ENCODE peak calls at places on chromosome 5, in six cellular contexts. A is breast epithelium, I is right lobe of liver, O is right cardiac atrium, D is endodermal cell, K is heart right ventricle. V is an unnamed sample.

GRCh38 chr5:142107729-142108431 is 699 bp upstream of the NDFIP1 start:
- DNase-seq in K (no peak), I (no peak), D (no peak), A (no peak), O (no peak), V (no peak)

GRCh38 chr5:107340631-107341030 is 330.1 kb downstream of the EFNA5 start:
- DNase-seq in D (no peak), K (no peak), O (no peak), I (no peak), A (no peak), V (no peak)

GRCh38 chr5:134124289-134125194 is 10.1 kb downstream of the TCF7 start:
- DNase-seq in O (no peak), D (no peak), A (no peak), K (no peak), I (no peak), V (no peak)

GRCh38 chr5:159511570-159511969 is 181.3 kb upstream of the IL12B start:
- DNase-seq in D (no peak), K (no peak), A (no peak), I (no peak), O (no peak), V (no peak)

GRCh38 chr5:65209341-65209740 is 272.4 kb downstream of the ADAMTS6 start:
- DNase-seq in O (no peak), K (no peak), I (no peak), D (no peak), A (no peak), V (no peak)

GRCh38 chr5:158895573-158895972 is 204.1 kb downstream of the EBF1 start:
- DNase-seq in K (peak; percentile 13), I (no peak), A (no peak), D (peak; percentile 51), O (no peak), V (no peak)

GRCh38 chr5:32068561-32068960 is 105.6 kb downstream of the GOLPH3 start:
- DNase-seq in O (no peak), I (no peak), D (no peak), A (no peak), K (no peak), V (no peak)

GRCh38 chr5:74031536-74031935 is 405.5 kb downstream of the ARHGEF28 start:
- DNase-seq in K (no peak), A (no peak), D (no peak), O (no peak), I (no peak), V (no peak)

GRCh38 chr5:119289413-119289812 is 66.4 kb upstream of the TNFAIP8 start:
- DNase-seq in O (no peak), D (no peak), K (no peak), I (no peak), A (no peak), V (no peak)
- H3K27ac ChIP-seq in O (peak overlapping the region; percentile 13), D (no peak overlapping the region), K (no peak overlapping the region), I (no peak overlapping the region), A (peak overlapping the region; percentile 16), V (no peak overlapping the region)

DNA sequence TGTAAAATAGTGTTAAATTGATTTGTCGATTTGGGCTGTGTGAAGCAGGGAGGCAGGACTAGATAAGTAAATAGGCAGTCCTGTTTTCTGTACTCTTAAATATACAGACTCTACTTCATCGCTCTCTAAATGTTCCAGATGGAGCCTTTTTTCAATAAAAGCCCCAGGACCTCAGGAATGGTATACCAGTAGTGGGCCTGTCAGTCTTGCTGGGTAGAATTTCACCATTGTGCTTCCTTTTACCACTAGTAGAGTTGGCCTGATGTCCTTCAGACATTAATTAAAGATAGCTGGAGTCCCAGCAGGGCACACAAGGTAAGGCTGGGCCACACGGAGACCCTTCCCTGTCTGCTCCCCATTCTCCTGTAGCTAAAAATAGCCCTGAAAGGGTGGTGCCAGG is 6.0 kb downstream of the SNX18 start:
- DNase-seq in I (no peak), O (no peak), K (no peak), A (no peak), D (no peak), V (no peak)
- H3K4me1 ChIP-seq in I (peaks cover 21% of the 10 kb centered on the region), O (peaks cover 21% of the 10 kb centered on the region), K (peaks cover 86% of the 10 kb centered on the region), A (peaks cover 15% of the 10 kb centered on the region), D (peaks cover 25% of the 10 kb centered on the region), V (peaks cover 58% of the 10 kb centered on the region)

DNA sequence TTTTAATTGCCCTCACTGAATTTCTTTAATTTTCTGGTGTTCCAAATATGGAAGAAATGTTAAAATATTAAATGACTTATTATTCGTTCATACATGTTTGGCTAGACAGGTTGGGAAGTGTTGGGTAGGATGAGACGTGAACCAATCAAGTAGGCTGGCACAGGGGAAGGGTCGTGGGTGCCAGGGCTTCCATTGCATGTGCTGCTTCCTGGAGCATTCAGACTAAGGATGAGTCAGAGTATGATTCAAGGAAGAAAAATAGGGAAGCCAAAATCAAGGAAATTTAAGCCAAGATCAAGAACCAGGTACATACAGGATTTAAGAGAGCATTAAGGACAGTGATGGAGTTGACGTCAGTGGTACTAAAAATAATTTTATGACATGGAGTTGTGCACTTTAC is 2068.0 kb downstream of the MAT2B start:
- DNase-seq in O (no peak), A (no peak), I (no peak), K (no peak), D (no peak), V (no peak)
- H3K27ac ChIP-seq in O (no peak overlapping the region), A (no peak overlapping the region), I (no peak overlapping the region), K (no peak overlapping the region), D (no peak overlapping the region), V (no peak overlapping the region)

GRCh38 chr5:84344788-84345187 is 39.9 kb downstream of the EDIL3 start:
- DNase-seq in K (no peak), D (no peak), O (no peak), A (no peak), I (no peak), V (no peak)
- H3K4me1 ChIP-seq in K (no peaks in the 10 kb centered on the region), D (no peaks in the 10 kb centered on the region), O (no peaks in the 10 kb centered on the region), A (no peaks in the 10 kb centered on the region), I (no peaks in the 10 kb centered on the region), V (no peaks in the 10 kb centered on the region)

GRCh38 chr5:112686675-112687074 is 51.0 kb upstream of the APC start:
- DNase-seq in I (no peak), A (no peak), D (no peak), K (no peak), O (no peak), V (no peak)

GRCh38 chr5:112685929-112686328 is 51.8 kb upstream of the APC start:
- DNase-seq in I (no peak), A (no peak), D (no peak), K (peak; percentile 15), O (no peak), V (no peak)

GRCh38 chr5:112684737-112685136 is 52.9 kb upstream of the APC start:
- DNase-seq in D (no peak), K (peak; percentile 50), O (no peak), A (no peak), I (no peak), V (no peak)

GRCh38 chr5:112684121-112684520 is 53.6 kb upstream of the APC start:
- DNase-seq in D (no peak), A (no peak), I (no peak), K (no peak), O (no peak), V (no peak)

DNA sequence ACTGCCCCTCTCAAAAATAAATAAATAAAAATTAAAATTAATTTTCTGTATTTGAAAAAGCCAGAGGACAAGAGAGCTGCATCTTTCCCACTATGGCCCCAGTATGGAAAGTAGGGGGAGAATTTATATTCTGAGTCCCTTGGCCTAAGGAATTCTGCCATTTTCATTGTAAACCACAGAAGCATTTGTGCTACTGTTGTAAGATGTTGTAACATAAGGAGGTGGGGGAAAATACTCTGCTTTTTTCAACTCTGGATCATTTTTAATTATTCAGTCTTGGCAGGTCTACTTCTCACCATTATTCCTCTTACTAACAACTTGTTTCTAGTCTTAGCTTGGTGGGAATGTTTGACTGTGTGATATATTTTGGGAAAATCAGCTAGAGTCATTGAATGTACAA is 52.3 kb upstream of the APC start:
- DNase-seq in D (no peak), O (no peak), A (no peak), I (no peak), K (no peak), V (no peak)
- H3K27ac ChIP-seq in D (no peak overlapping the region), O (no peak overlapping the region), A (no peak overlapping the region), I (no peak overlapping the region), K (peak overlapping the region; percentile 81), V (no peak overlapping the region)

GRCh38 chr5:123000731-123001130 is 35.8 kb downstream of the PPIC start:
- DNase-seq in I (no peak), D (no peak), A (no peak), O (no peak), K (no peak), V (no peak)

GRCh38 chr5:122999947-123000563 is 36.5 kb downstream of the PPIC start:
- DNase-seq in D (peak; percentile 91), O (peak; percentile 54), A (no peak), K (peak; percentile 6), I (peak; percentile 72), V (peak; percentile 34)

GRCh38 chr5:123001801-123002200 is 34.7 kb downstream of the PPIC start:
- DNase-seq in I (no peak), D (no peak), O (no peak), K (no peak), A (no peak), V (no peak)

GRCh38 chr5:122996102-122996501 is 40.4 kb downstream of the PPIC start:
- DNase-seq in I (peak; percentile 75), A (no peak), O (no peak), D (no peak), K (no peak), V (no peak)

DNA sequence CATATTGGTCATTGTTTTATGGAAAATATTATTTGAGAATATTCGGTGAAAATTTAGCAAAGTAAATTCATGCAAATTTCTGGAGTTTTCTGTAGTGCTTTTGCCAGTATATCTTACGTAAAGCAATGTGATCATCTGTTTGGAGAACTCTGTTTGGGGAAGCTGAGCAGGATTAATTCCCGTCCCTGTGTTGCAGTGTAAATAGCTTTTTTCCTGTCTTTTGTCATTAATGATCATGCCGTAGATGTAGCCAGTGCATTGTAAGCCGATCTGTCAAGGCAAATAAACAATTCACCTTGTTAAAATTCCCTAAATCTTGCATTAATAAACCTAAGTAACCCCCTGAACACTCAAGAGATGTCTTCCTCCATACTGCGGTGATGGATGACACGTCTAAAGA is 39.2 kb downstream of the PPIC start:
- DNase-seq in K (no peak), D (no peak), A (no peak), I (no peak), O (no peak), V (no peak)
- H3K4me1 ChIP-seq in K (no peaks in the 10 kb centered on the region), D (no peaks in the 10 kb centered on the region), A (no peaks in the 10 kb centered on the region), I (peaks cover 8% of the 10 kb centered on the region), O (peaks cover 2% of the 10 kb centered on the region), V (no peaks in the 10 kb centered on the region)

GRCh38 chr5:132142459-132142858 is 68.9 kb downstream of the CSF2 start:
- DNase-seq in O (no peak), K (no peak), I (no peak), D (no peak), A (no peak), V (no peak)

GRCh38 chr5:132134384-132134783 is 60.8 kb downstream of the CSF2 start:
- DNase-seq in O (no peak), I (no peak), K (no peak), A (no peak), D (no peak), V (no peak)

GRCh38 chr5:132136906-132137305 is 63.3 kb downstream of the CSF2 start:
- DNase-seq in K (no peak), O (no peak), I (no peak), A (no peak), D (no peak), V (no peak)

GRCh38 chr5:132143148-132143547 is 69.6 kb downstream of the CSF2 start:
- DNase-seq in K (no peak), A (no peak), D (no peak), O (no peak), I (no peak), V (no peak)

GRCh38 chr5:132138260-132138659 is 64.7 kb downstream of the CSF2 start:
- DNase-seq in D (no peak), I (no peak), O (no peak), K (no peak), A (no peak), V (no peak)
- H3K27ac ChIP-seq in D (no peak overlapping the region), I (no peak overlapping the region), O (no peak overlapping the region), K (no peak overlapping the region), A (no peak overlapping the region), V (no peak overlapping the region)

GRCh38 chr5:127133071-127133470 is 59.8 kb upstream of the C5orf63 start:
- DNase-seq in D (no peak), O (no peak), A (no peak), I (no peak), K (no peak), V (no peak)
- H3K4me1 ChIP-seq in D (peaks cover 7% of the 10 kb centered on the region), O (no peaks in the 10 kb centered on the region), A (no peaks in the 10 kb centered on the region), I (no peaks in the 10 kb centered on the region), K (no peaks in the 10 kb centered on the region), V (no peaks in the 10 kb centered on the region)

V was measured in upper lobe of left lung.